ENCODE peak calls at places on chromosomes 1 and 21, in four cellular contexts. Z is NCI-H1417, U is GM20000, M is progenitor cell of endocrine pancreas. G is an unnamed sample.

GRCh38 chr1:197618065-197618464 is 157.2 kb downstream of the DENND1B start:
- DNase-seq in Z (peak), U (no peak), M (no peak), G (no peak)

GRCh38 chr21:30044447-30045064 is 104.8 kb upstream of the GRIK1 start:
- DNase-seq in Z (peak), U (peak), M (peak), G (peak)

GRCh38 chr1:2645776-2646175 is 13.0 kb upstream of the MMEL1 start:
- DNase-seq in Z (no peak), U (no peak), M (no peak), G (no peak)

GRCh38 chr1:109253803-109254620 is 4.7 kb downstream of the CELSR2 start:
- DNase-seq in Z (peak), U (peak), M (no peak), G (no peak)

GRCh38 chr1:182556279-182556678 is 32.8 kb downstream of the RNASEL start:
- DNase-seq in Z (peak), U (no peak), M (no peak), G (no peak)

GRCh38 chr1:9009438-9010366 is 16.5 kb downstream of the SLC2A7 start:
- DNase-seq in Z (no peak), U (peak), M (no peak), G (peak)

GRCh38 chr1:99737016-99737415 is 29.4 kb downstream of the FRRS1 start:
- DNase-seq in Z (peak), U (no peak), M (no peak), G (peak)

GRCh38 chr1:104636581-104636980 is 886.9 kb downstream of the AMY1C start:
- DNase-seq in Z (peak), U (peak), M (no peak), G (peak)

GRCh38 chr1:24688621-24689195 is 45.6 kb downstream of the SRRM1 start:
- DNase-seq in Z (peak), U (peak), M (peak), G (peak)

GRCh38 chr21:34988139-34988538 is 61.0 kb downstream of the RUNX1 start:
- DNase-seq in Z (peak), U (no peak), M (no peak), G (no peak)

GRCh38 chr1:157734328-157734727 is 33.8 kb upstream of the FCRL3 start:
- DNase-seq in Z (no peak), U (no peak), M (no peak), G (peak)

GRCh38 chr1:9371951-9372350 is 79.3 kb downstream of the SPSB1 start:
- DNase-seq in Z (no peak), U (no peak), M (no peak), G (no peak)

GRCh38 chr1:39981957-39982356 is 27.0 kb downstream of the MFSD2A start:
- DNase-seq in Z (no peak), U (no peak), M (no peak), G (no peak)

GRCh38 chr1:78101514-78101913 is 55.7 kb downstream of the GIPC2 start:
- DNase-seq in Z (no peak), U (no peak), M (no peak), G (no peak)

GRCh38 chr1:99527078-99527477 is 118.8 kb upstream of the PALMD start:
- DNase-seq in Z (no peak), U (no peak), M (no peak), G (peak)

GRCh38 chr21:14630556-14631069 is 84.5 kb upstream of the SAMSN1 start:
- DNase-seq in Z (no peak), U (peak), M (no peak), G (no peak)

GRCh38 chr1:202811296-202812175 is 782 bp downstream of the PCAT6 start:
- DNase-seq in Z (peak), U (peak), M (peak), G (no peak)

GRCh38 chr1:6732942-6733341 is 31.3 kb upstream of the DNAJC11 start:
- DNase-seq in Z (no peak), U (no peak), M (no peak), G (no peak)

GRCh38 chr1:12220890-12221289 is 8.9 kb upstream of the VPS13D start:
- DNase-seq in Z (no peak), U (no peak), M (no peak), G (no peak)

GRCh38 chr1:10045480-10046355 is 13.0 kb downstream of the UBE4B start:
- DNase-seq in Z (no peak), U (no peak), M (no peak), G (no peak)

GRCh38 chr21:42553435-42553834 is 39.8 kb downstream of the SLC37A1 start:
- DNase-seq in Z (no peak), U (no peak), M (no peak), G (peak)

GRCh38 chr1:165342588-165342987 is 13.9 kb downstream of the LMX1A start:
- DNase-seq in Z (no peak), U (no peak), M (no peak), G (no peak)

GRCh38 chr21:41879190-41879998 is at the start of gene PRDM15:
- DNase-seq in Z (peak), U (peak), M (peak), G (peak)

GRCh38 chr1:167645161-167645560 is 15.1 kb downstream of the RCSD1 start:
- DNase-seq in Z (no peak), U (no peak), M (no peak), G (no peak)

GRCh38 chr1:242524571-242525359 is at the start of gene PLD5:
- DNase-seq in Z (peak), U (peak), M (peak), G (no peak)